ENCODE peak calls at places on chromosomes 7 and 10, in five cellular contexts. W is mammary epithelial cell; O is CD4-positive, CD25-positive, alpha-beta regulatory T cell; R is adipocyte; P is tibial artery. C is an unnamed sample.

GRCh38 chr7:10888861-10889260 is 84.8 kb upstream of the PHF14 start:
- DNase-seq in W (no peak), O (no peak), R (no peak), P (no peak), C (no peak)

GRCh38 chr10:12907651-12908050 is 93.9 kb downstream of the CCDC3 start:
- DNase-seq in W (no peak), O (no peak), R (peak; percentile 15), P (no peak), C (no peak)

GRCh38 chr7:12821746-12822145 is 134.3 kb downstream of the ARL4A start:
- DNase-seq in W (no peak), O (no peak), R (no peak), P (no peak), C (no peak)

GRCh38 chr10:92126100-92126650 is 164.7 kb downstream of the CPEB3 start:
- DNase-seq in W (peak; percentile 49), O (no peak), R (no peak), P (no peak), C (no peak)

GRCh38 chr7:3399858-3400257 is 98.8 kb downstream of the SDK1 start:
- DNase-seq in W (peak; percentile 24), O (no peak), R (no peak), P (no peak), C (no peak)

GRCh38 chr10:58157076-58157766 is 110.5 kb downstream of the IPMK start:
- DNase-seq in W (peak; percentile 94), O (no peak), R (peak; percentile 95), P (no peak), C (no peak)

GRCh38 chr10:14325325-14325955 is 5.3 kb downstream of the FRMD4A start:
- DNase-seq in W (peak; percentile 5), O (no peak), R (peak; percentile 1), P (no peak), C (peak; percentile 16)

GRCh38 chr10:93458821-93459257 is 23.3 kb downstream of the MYOF start:
- DNase-seq in W (peak; percentile 97), O (no peak), R (peak; percentile 98), P (peak; percentile 92), C (peak; percentile 27)

GRCh38 chr10:61157182-61157581 is 213.2 kb upstream of the RHOBTB1 start:
- DNase-seq in W (no peak), O (no peak), R (peak; percentile 70), P (no peak), C (no peak)

GRCh38 chr10:104197364-104197763 is 34.8 kb downstream of the CFAP43 start:
- DNase-seq in W (peak; percentile 41), O (no peak), R (no peak), P (no peak), C (no peak)

GRCh38 chr7:140209866-140210609 is 33.3 kb upstream of the KDM7A start:
- DNase-seq in W (no peak), O (no peak), R (no peak), P (peak; percentile 71), C (peak; percentile 22)

GRCh38 chr7:95357623-95358022 is 33.3 kb upstream of the PON1 start:
- DNase-seq in W (no peak), O (no peak), R (no peak), P (no peak), C (no peak)

GRCh38 chr10:114021135-114021534 is 22.5 kb upstream of the ADRB1 start:
- DNase-seq in W (no peak), O (no peak), R (no peak), P (no peak), C (peak; percentile 36)

GRCh38 chr7:131197920-131198610 is 129.6 kb upstream of the MKLN1 start:
- DNase-seq in W (peak; percentile 73), O (no peak), R (no peak), P (no peak), C (no peak)

GRCh38 chr10:91901784-91902677 is 7.3 kb downstream of the FGFBP3 start:
- DNase-seq in W (peak; percentile 92), O (no peak), R (peak; percentile 89), P (no peak), C (no peak)

GRCh38 chr10:15433850-15434537 is 62.9 kb upstream of the FAM171A1 start:
- DNase-seq in W (peak; percentile 25), O (peak; percentile 12), R (peak; percentile 91), P (no peak), C (peak; percentile 57)

GRCh38 chr7:157846281-157846680 is 509.5 kb downstream of the DNAJB6 start:
- DNase-seq in W (no peak), O (no peak), R (no peak), P (no peak), C (no peak)
- H3K27me3 ChIP-seq in W (no peaks in the 10 kb centered on the region), O (no peaks in the 10 kb centered on the region), R (no peaks in the 10 kb centered on the region), P (peaks cover 27% of the 10 kb centered on the region), C (no peaks in the 10 kb centered on the region)

DNA sequence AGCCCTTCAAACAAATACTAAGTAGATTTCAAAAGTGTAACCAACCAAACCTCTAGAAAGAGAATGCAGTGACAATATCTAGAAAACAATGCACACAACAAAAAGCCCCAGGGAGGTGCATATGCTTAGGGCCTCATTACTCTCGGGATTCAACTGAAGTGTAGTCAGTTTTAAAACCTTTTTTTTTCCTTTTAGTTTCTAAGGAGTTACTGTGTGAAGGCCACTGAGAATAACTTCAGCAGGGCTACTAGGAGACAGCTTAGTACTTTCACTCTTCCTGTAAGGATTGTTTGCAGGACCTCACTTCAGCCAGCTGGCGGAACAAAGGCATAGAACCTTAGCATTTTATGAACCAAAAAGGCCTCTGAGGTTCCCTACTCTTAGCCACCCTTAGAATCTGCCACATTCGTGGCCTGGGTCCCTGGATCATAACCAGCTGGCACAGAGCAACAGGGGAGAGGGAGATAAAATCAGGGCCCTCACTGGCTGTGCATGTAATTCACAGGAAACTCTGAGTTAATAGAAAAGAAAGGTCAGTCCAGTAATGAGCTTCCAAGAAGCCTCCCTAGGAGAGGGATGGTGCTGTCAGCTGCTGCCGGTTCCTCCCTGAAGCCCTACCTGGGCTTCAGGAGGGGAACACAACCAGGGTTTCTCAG is 3.6 kb downstream of the VOPP1 start:
- DNase-seq in W (no peak), O (no peak), R (peak; percentile 40), P (no peak), C (no peak)
- H3K4me1 ChIP-seq in W (peaks cover 48% of the 10 kb centered on the region), O (peaks cover 87% of the 10 kb centered on the region), R (peaks cover 37% of the 10 kb centered on the region), P (peaks cover 20% of the 10 kb centered on the region), C (peaks cover 69% of the 10 kb centered on the region)

GRCh38 chr7:1061180-1061579 is 16.8 kb downstream of the GPR146 start:
- DNase-seq in W (no peak), O (no peak), R (no peak), P (no peak), C (no peak)
- H3K4me3 ChIP-seq in W (no peak overlapping the region), O (no peak overlapping the region), R (no peak overlapping the region), P (no peak overlapping the region), C (no peak overlapping the region)

GRCh38 chr7:114082567-114082933 is 163.7 kb upstream of the PPP1R3A start:
- DNase-seq in W (no peak), O (no peak), R (no peak), P (no peak), C (no peak)
- H3K27me3 ChIP-seq in W (peaks cover 50% of the 10 kb centered on the region), O (peaks cover 28% of the 10 kb centered on the region), R (no peaks in the 10 kb centered on the region), P (peaks cover 11% of the 10 kb centered on the region), C (peaks cover 86% of the 10 kb centered on the region)

GRCh38 chr10:3068201-3068967 is 1.0 kb downstream of the PFKP start:
- DNase-seq in W (peak; percentile 42), O (peak; percentile 40), R (peak; percentile 81), P (peak; percentile 82), C (peak; percentile 71)

GRCh38 chr10:3071405-3072198 is 4.3 kb downstream of the PFKP start:
- DNase-seq in W (peak; percentile 95), O (no peak), R (peak; percentile 43), P (no peak), C (no peak)

GRCh38 chr10:3068968-3069737 is 1.8 kb downstream of the PFKP start:
- DNase-seq in W (no peak), O (peak; percentile 8), R (peak; percentile 56), P (no peak), C (no peak)

GRCh38 chr10:3067859-3068179 is 471 bp downstream of the PFKP start:
- DNase-seq in W (no peak), O (no peak), R (no peak), P (no peak), C (no peak)

DNA sequence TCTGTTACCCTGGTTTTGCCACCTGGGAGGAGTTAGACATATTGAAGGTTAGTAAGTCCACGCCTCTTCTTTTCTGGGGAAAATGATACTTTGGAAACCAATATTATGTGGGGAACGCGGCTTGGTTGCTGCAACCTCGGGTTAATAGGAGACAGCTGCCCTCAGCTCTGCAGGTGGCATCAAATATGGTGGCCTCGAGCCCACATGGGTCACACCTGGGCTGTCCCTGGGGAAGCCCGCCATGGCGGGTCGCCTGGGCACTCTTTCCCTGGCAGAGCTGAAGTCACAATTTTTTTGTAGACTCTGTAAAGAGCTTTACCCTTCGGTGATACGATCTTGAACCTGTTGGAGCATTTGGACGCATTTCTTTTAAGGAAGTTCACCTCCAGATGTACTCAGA is 2.5 kb downstream of the PFKP start:
- DNase-seq in W (no peak), O (no peak), R (no peak), P (no peak), C (no peak)
- H3K4me1 ChIP-seq in W (peaks cover 46% of the 10 kb centered on the region), O (peaks cover 22% of the 10 kb centered on the region), R (peaks cover 5% of the 10 kb centered on the region), P (peaks cover 19% of the 10 kb centered on the region), C (peaks cover 60% of the 10 kb centered on the region)

DNA sequence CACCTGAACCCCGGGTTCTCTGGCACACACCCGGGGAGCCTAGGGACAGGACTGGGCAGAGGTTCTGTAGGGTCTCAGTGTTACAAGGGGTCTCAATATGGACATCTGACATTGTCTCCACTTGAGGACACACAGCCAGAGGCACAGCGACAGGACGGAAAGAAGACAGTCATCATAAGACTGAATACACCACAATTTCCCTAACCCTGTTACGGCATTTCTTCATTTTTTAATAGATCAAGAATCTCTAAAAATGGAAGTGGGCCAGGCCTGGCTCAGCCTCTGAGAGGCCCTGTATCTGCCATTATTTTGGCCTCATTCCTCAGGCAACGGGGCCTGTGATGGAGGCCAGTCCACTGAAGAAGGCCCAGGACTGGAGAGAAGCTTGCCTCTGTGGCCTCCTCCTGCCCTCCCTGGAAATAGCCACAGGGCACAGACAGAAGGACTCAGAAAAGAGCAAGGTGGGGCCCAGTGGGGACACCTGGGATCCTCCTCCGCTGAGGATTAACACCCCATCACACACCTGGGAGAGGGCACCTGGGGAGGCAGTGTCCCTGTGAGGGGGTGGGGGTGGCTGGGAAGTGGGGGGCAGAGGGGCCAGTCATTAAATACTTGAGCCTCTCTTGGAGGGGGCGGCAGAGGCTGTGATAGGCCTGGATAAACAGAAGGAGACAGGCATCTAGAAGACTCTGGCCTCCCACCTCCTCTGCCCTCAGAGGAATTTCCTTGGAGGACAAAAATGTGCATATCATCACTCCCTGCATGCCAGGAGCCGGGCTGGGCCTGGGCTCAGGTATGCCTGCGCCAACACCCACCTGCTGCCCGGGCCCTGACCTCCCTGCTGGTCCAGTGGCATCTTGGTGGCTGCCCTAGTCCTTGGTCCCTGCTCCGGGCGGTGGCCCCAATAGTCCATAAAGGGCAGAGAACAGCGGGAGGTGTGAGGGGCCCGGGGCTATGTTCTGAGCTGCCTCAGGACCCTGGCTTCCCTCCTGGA is 8.0 kb downstream of the SPOCK2 start:
- DNase-seq in W (no peak), O (no peak), R (no peak), P (no peak), C (no peak)
- H3K4me3 ChIP-seq in W (no peak overlapping the region), O (peak overlapping the region; percentile 70), R (no peak overlapping the region), P (no peak overlapping the region), C (no peak overlapping the region)

GRCh38 chr10:70996549-70996948 is 108.2 kb upstream of the PCBD1 start:
- DNase-seq in W (no peak), O (no peak), R (no peak), P (no peak), C (no peak)
- H3K27me3 ChIP-seq in W (no peaks in the 10 kb centered on the region), O (no peaks in the 10 kb centered on the region), R (peaks cover 71% of the 10 kb centered on the region), P (peaks cover 34% of the 10 kb centered on the region), C (peaks cover 13% of the 10 kb centered on the region)